ENCODE peak calls at places on chromosomes 7 and 10, in nine cellular contexts. Z is uterus; K is lower leg skin; A is skeletal muscle cell; C is fibroblast of lung; Y is H7; W is esophagus squamous epithelium; M is heart right ventricle; J is CD4-positive, alpha-beta memory T cell. G is an unnamed sample.

GRCh38 chr7:8277394-8277982 is 15.5 kb upstream of the ICA1 start:
- DNase-seq in W (no peak), Z (no peak), C (no peak), Y (peak), M (no peak), J (no peak), A (no peak), K (no peak), G (no peak)

GRCh38 chr7:53794816-53795215 is 747.4 kb upstream of the VSTM2A start:
- DNase-seq in C (no peak), W (no peak), K (no peak), A (no peak), J (no peak), Z (no peak), M (no peak), Y (no peak), G (no peak)

GRCh38 chr7:96114190-96114589 is 207.7 kb downstream of the SLC25A13 start:
- DNase-seq in M (no peak), Y (no peak), W (no peak), A (no peak), Z (no peak), K (no peak), J (no peak), C (no peak), G (no peak)

GRCh38 chr10:131638049-131638448 is 262.8 kb upstream of the PPP2R2D start:
- DNase-seq in W (no peak), C (no peak), Y (no peak), M (no peak), A (no peak), Z (no peak), K (peak), J (no peak), G (no peak)

GRCh38 chr7:25031007-25031406 is 51.0 kb upstream of the OSBPL3 start:
- DNase-seq in A (no peak), Y (no peak), W (peak), K (no peak), M (no peak), C (no peak), Z (no peak), J (no peak), G (no peak)

GRCh38 chr7:18494821-18495408 is 634 bp upstream of the HDAC9 start:
- DNase-seq in Z (peak), A (no peak), M (peak), J (no peak), Y (no peak), K (no peak), W (no peak), C (peak), G (no peak)

GRCh38 chr7:134695321-134695860 is 48.7 kb downstream of the BPGM start:
- DNase-seq in C (peak), J (no peak), M (no peak), A (peak), Y (no peak), Z (no peak), W (no peak), K (no peak), G (no peak)

GRCh38 chr7:101163281-101164070 is 1.9 kb downstream of the VGF start:
- DNase-seq in A (no peak), Z (no peak), W (no peak), Y (peak), K (no peak), J (no peak), M (no peak), C (no peak), G (no peak)

GRCh38 chr10:129309565-129309964 is 157.5 kb upstream of the MGMT start:
- DNase-seq in W (no peak), Z (no peak), A (no peak), J (no peak), K (no peak), M (no peak), Y (no peak), C (no peak), G (no peak)

GRCh38 chr7:47968852-47969774 is 10.3 kb downstream of the HUS1 start:
- DNase-seq in J (peak), M (peak), A (no peak), Z (peak), C (peak), W (no peak), Y (peak), K (no peak), G (peak)

GRCh38 chr10:88150338-88150737 is 286.9 kb downstream of the PTEN start:
- DNase-seq in M (no peak), Y (no peak), K (no peak), Z (no peak), J (no peak), W (no peak), C (peak), A (peak), G (no peak)

GRCh38 chr10:88813200-88813599 is 10.7 kb downstream of the LIPM start:
- DNase-seq in A (no peak), C (no peak), Y (no peak), J (no peak), W (no peak), M (no peak), Z (no peak), K (no peak), G (no peak)

GRCh38 chr7:52786174-52786573 is 249.3 kb upstream of the POM121L12 start:
- DNase-seq in K (no peak), Z (no peak), J (no peak), W (no peak), A (no peak), M (no peak), Y (no peak), C (no peak), G (peak)

GRCh38 chr10:25016349-25017246 is at the start of gene THNSL1:
- DNase-seq in Z (peak), K (peak), Y (peak), M (peak), W (peak), J (peak), A (peak), C (peak), G (peak)

GRCh38 chr10:25018703-25019102 is 2.3 kb downstream of the THNSL1 start:
- DNase-seq in M (no peak), K (no peak), Z (no peak), C (no peak), A (no peak), Y (no peak), J (no peak), W (no peak), G (no peak)

GRCh38 chr10:25017247-25017590 is 807 bp downstream of the THNSL1 start:
- DNase-seq in Y (peak), W (no peak), C (peak), A (no peak), Z (no peak), J (no peak), K (no peak), M (peak), G (no peak)

GRCh38 chr10:25015927-25016348 is at the start of gene ENKUR:
- DNase-seq in C (peak), W (peak), Z (peak), A (peak), Y (peak), M (peak), J (peak), K (peak), G (peak)

DNA sequence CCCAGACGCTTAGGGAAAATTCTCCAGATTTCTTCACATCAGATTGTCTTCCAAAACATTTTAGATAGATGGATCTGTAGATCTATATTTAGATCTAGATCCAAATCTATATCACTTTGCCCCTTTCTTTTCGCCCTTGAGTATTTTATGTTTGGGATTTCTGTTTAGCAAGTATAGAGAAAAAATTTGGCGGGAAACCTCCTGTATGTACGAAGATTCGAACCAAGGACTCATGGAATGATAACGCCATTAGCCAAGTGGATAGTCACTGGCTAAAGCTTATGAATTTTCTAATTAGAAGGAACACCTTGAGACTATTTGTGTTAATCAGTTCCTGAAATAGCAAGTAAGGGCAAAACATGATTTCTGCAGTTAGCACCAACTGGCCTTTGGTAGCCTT is 1.2 kb downstream of the THNSL1 start:
- DNase-seq in Y (no peak), W (no peak), Z (no peak), K (no peak), J (peak), A (no peak), M (no peak), C (no peak), G (no peak)
- H3K4me3 ChIP-seq in Y (no peak), W (no peak), Z (peak), K (no peak), J (no peak), A (peak), M (peak), C (peak), G (peak)

GRCh38 chr10:6140141-6140841 is 51.5 kb downstream of the RBM17 start:
- DNase-seq in M (no peak), J (peak), Z (no peak), C (no peak), Y (peak), W (no peak), A (no peak), K (no peak), G (no peak)
- H3K4me3 ChIP-seq in M (peak), J (peak), Z (no peak), C (no peak), Y (no peak), W (no peak), A (no peak), K (no peak), G (no peak)

DNA sequence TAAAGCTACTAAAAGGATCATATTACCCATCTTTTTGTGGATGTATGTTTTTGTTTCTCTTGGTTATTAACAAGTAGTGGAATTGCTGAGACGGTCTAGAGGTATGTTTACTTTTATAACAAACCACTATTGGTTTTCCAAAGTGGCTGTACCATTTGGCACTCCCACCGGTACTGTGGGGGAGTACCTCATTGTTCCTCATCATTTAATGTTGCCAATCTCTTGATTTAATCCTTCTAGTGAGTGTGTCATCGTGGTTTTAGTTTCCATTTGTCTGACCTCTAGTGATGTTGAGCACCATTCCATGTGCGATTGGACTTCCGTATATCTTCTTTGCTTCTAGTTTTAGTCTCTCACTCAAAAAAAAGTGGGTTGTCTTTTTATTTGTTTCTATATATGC is 50.4 kb downstream of the RBM33 start:
- DNase-seq in K (no peak), Y (no peak), C (peak), A (peak), W (no peak), M (no peak), Z (no peak), J (no peak), G (no peak)
- H3K4me3 ChIP-seq in K (no peak), Y (no peak), C (no peak), A (no peak), W (no peak), M (no peak), Z (no peak), J (no peak), G (no peak)

DNA sequence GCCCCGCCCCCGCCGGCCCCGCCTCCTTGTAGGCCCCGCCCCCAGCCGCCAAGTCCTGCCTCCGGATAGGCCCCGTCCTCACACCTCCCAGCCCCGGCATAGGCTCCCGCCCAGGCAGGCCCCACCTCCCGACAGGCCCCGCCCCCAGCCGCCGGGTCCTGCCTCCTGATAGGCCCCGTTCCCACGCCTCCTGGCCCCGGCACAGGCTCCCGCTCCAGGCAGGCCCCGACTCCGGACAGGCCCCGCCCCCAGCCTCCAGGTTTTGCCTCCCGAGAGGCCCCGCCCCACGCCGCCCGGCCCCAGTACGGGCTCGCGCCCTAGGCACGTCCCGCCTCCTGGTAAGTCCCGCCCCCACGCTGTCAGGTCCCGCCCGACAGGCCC is 232 bp upstream of the MICALL2 start:
- DNase-seq in C (peak), W (peak), J (peak), K (peak), A (peak), Y (peak), Z (peak), M (peak), G (peak)
- H3K4me3 ChIP-seq in C (no peak), W (peak), J (no peak), K (no peak), A (peak), Y (peak), Z (peak), M (peak), G (peak)

DNA sequence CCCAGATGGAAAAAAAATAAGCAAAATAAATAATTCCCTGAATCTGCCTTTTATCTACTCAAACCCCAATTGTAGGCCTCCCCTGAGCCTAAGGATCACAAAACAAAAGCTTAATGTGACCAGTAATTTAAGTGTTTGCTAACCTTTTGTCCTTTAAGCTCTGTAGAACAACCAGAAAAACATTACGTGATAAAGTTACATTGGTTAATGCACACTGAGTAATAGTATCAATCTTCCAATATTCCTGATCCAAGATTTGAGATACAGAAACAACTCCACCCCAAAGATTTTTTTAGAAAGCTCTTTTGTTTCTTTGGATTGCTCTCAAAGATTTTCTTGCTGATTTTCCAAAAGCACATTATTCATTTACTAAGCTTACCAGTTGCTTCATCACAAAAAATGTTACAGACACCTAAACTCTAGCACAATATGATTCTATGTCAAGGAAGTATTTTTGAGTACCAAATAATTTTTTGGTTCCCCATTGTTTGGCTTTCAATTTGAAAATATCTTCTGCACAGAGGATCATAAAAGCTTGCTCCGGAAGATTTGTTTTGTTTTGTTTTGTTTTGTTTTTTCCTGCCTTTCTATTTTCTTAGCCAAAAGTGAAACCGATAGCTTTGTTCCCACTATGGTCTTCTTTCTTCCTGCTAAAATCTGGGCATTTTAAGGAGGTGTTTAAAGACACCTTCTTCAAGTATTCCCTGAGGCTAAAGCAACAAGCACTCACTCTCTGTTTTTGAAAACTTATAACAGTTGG is 54.2 kb downstream of the TRIL start:
- DNase-seq in A (no peak), M (no peak), C (no peak), Y (no peak), J (no peak), Z (no peak), W (no peak), K (no peak), G (no peak)
- H3K4me3 ChIP-seq in A (peak), M (peak), C (peak), Y (no peak), J (no peak), Z (no peak), W (no peak), K (peak), G (no peak)